ENCODE peak calls at places on chromosome 6, in six cellular contexts. D is HCEC 1CT, K is posterior vena cava, A is HEK293T, B is NCI-H69, S is RCC 7860. Q is an unnamed sample.
A peak's percentile ranks its signal among the peaks of the same experiment; 100 is the strongest.

GRCh38 chr6:75282706-75283105 is 1.9 kb downstream of the TMEM30A start:
- DNase-seq in K (no peak), D (no peak), A (no peak), B (peak; percentile 11), S (no peak), Q (no peak)

GRCh38 chr6:23601811-23602340 is 524.1 kb upstream of the NRSN1 start:
- DNase-seq in S (no peak), B (no peak), D (peak; percentile 66), K (no peak), A (no peak), Q (no peak)

GRCh38 chr6:43368517-43369160 is 808 bp downstream of the ZNF318 start:
- DNase-seq in K (peak; percentile 81), A (peak; percentile 39), B (peak; percentile 82), S (no peak), D (peak; percentile 38), Q (peak; percentile 65)

GRCh38 chr6:2749972-2750600 is 636 bp downstream of the MYLK4 start:
- DNase-seq in A (peak; percentile 64), S (peak; percentile 20), D (peak; percentile 54), K (no peak), B (peak; percentile 76), Q (peak; percentile 75)

GRCh38 chr6:135464634-135465033 is 32.9 kb downstream of the AHI1 start:
- DNase-seq in S (no peak), D (no peak), B (no peak), A (no peak), K (no peak), Q (no peak)

GRCh38 chr6:75349262-75349984 is 64.8 kb upstream of the TMEM30A start:
- DNase-seq in K (no peak), A (peak; percentile 61), D (no peak), S (no peak), B (peak; percentile 85), Q (peak; percentile 48)

GRCh38 chr6:142481466-142481865 is 179.7 kb downstream of the ADGRG6 start:
- DNase-seq in D (peak; percentile 25), K (no peak), A (no peak), S (no peak), B (no peak), Q (no peak)

GRCh38 chr6:164928366-164929154 is 380.8 kb downstream of the C6orf118 start:
- DNase-seq in K (no peak), A (no peak), S (no peak), D (no peak), B (no peak), Q (no peak)

GRCh38 chr6:167998206-167998605 is 735 bp downstream of the KIF25 start:
- DNase-seq in A (no peak), S (no peak), B (no peak), K (no peak), D (no peak), Q (no peak)

GRCh38 chr6:24933868-24934401 is 1.8 kb downstream of the RIPOR2 start:
- DNase-seq in B (peak; percentile 78), D (peak; percentile 29), K (no peak), A (peak; percentile 63), S (no peak), Q (no peak)

GRCh38 chr6:12331951-12332749 is 42.0 kb downstream of the EDN1 start:
- DNase-seq in B (no peak), A (no peak), S (peak; percentile 8), D (peak; percentile 14), K (no peak), Q (no peak)

GRCh38 chr6:48080227-48081009 is 30.6 kb downstream of the PTCHD4 start:
- DNase-seq in B (peak; percentile 93), K (no peak), S (no peak), A (no peak), D (peak; percentile 7), Q (no peak)

GRCh38 chr6:156658186-156658585 is 119.0 kb upstream of the ARID1B start:
- DNase-seq in A (no peak), B (peak; percentile 12), D (no peak), S (no peak), K (no peak), Q (no peak)

GRCh38 chr6:117137711-117138110 is 127.6 kb upstream of the VGLL2 start:
- DNase-seq in S (no peak), B (no peak), A (no peak), D (no peak), K (no peak), Q (no peak)

GRCh38 chr6:55495277-55495676 is 83.7 kb downstream of the HMGCLL1 start:
- DNase-seq in S (no peak), B (no peak), K (no peak), A (no peak), D (no peak), Q (no peak)

GRCh38 chr6:146788115-146788514 is 189.3 kb downstream of the ADGB start:
- DNase-seq in D (no peak), S (no peak), A (no peak), B (no peak), K (no peak), Q (no peak)

GRCh38 chr6:144264270-144265060 is 20.7 kb upstream of the UTRN start:
- DNase-seq in D (peak; percentile 93), B (no peak), S (peak; percentile 92), K (no peak), A (no peak), Q (no peak)

GRCh38 chr6:43875849-43876572 is 106.0 kb downstream of the VEGFA start:
- DNase-seq in S (no peak), D (no peak), A (no peak), K (no peak), B (no peak), Q (no peak)

GRCh38 chr6:42493914-42494539 is 42.3 kb upstream of the TRERF1 start:
- DNase-seq in B (no peak), S (no peak), K (no peak), D (no peak), A (no peak), Q (no peak)

GRCh38 chr6:2850480-2851150 is 9.0 kb upstream of the SERPINB1 start:
- DNase-seq in K (no peak), B (no peak), S (no peak), D (peak; percentile 14), A (no peak), Q (no peak)

GRCh38 chr6:76885861-76886301 is 577.4 kb downstream of the HTR1B start:
- DNase-seq in A (no peak), K (no peak), S (no peak), B (no peak), D (peak; percentile 62), Q (no peak)

GRCh38 chr6:25746968-25747367 is 7.6 kb upstream of the SLC17A4 start:
- DNase-seq in K (no peak), A (no peak), S (no peak), D (no peak), B (no peak), Q (no peak)

Q was measured in NCI-H1417.